ENCODE peak calls at places on chromosomes 4 and X, in seven cellular contexts. F, B, E, M, N, V and Y are unnamed samples.

GRCh38 chrX:153744210-153745066 is 19.6 kb upstream of the PLXNB3 start:
- DNase-seq in N (no peak), E (no peak), B (no peak), M (no peak), F (peak; percentile 43), V (peak; percentile 7), Y (no peak)

GRCh38 chr4:144611850-144612249 is 34.1 kb upstream of the HHIP start:
- DNase-seq in M (no peak), E (peak; percentile 21), V (peak; percentile 12), N (peak; percentile 11), B (peak; percentile 23), F (peak; percentile 45), Y (no peak)

GRCh38 chrX:151019837-151020236 is 36.7 kb downstream of the HMGB3 start:
- DNase-seq in V (peak; percentile 13), M (peak; percentile 18), N (peak; percentile 46), E (no peak), F (peak; percentile 55), B (peak; percentile 10), Y (no peak)

GRCh38 chr4:118318931-118319330 is 33.9 kb downstream of the PRSS12 start:
- DNase-seq in E (no peak), M (no peak), B (no peak), V (no peak), N (no peak), F (no peak), Y (no peak)

GRCh38 chr4:185995665-185996064 is 73.3 kb upstream of the TLR3 start:
- DNase-seq in M (no peak), N (no peak), B (no peak), F (no peak), E (no peak), V (no peak), Y (no peak)

GRCh38 chr4:95548738-95549245 is at the start of gene UNC5C:
- DNase-seq in B (peak; percentile 98), E (no peak), N (no peak), M (peak; percentile 84), F (peak; percentile 16), V (no peak), Y (peak; percentile 76)

GRCh38 chr4:41133619-41134018 is 80.7 kb downstream of the APBB2 start:
- DNase-seq in N (no peak), M (peak; percentile 54), F (no peak), V (no peak), B (no peak), E (no peak), Y (no peak)

GRCh38 chr4:19372365-19372764 is 879.3 kb upstream of the SLIT2 start:
- DNase-seq in B (no peak), F (no peak), M (no peak), E (no peak), N (no peak), V (no peak), Y (no peak)

GRCh38 chrX:104564335-104564734 is 1.7 kb upstream of the IL1RAPL2 start:
- DNase-seq in M (no peak), F (no peak), B (no peak), E (no peak), V (no peak), N (no peak), Y (no peak)

GRCh38 chr4:37475087-37475486 is 211.1 kb downstream of the RELL1 start:
- DNase-seq in E (no peak), B (no peak), M (no peak), N (no peak), F (no peak), V (peak; percentile 33), Y (no peak)

GRCh38 chr4:59339631-59340030 is 1860.5 kb upstream of the ADGRL3 start:
- DNase-seq in F (no peak), V (no peak), E (no peak), N (no peak), B (no peak), M (no peak), Y (no peak)

GRCh38 chr4:62531731-62532130 is 1331.6 kb downstream of the ADGRL3 start:
- DNase-seq in F (no peak), B (no peak), M (no peak), E (peak; percentile 17), V (no peak), N (no peak), Y (no peak)

GRCh38 chr4:38189445-38189844 is 229.2 kb downstream of the PTTG2 start:
- DNase-seq in M (peak; percentile 88), F (peak; percentile 91), E (no peak), N (peak; percentile 95), V (peak; percentile 89), B (peak; percentile 95), Y (peak; percentile 83)

GRCh38 chrX:151825927-151826471 is 86.7 kb upstream of the MAGEA4 start:
- DNase-seq in F (peak; percentile 90), B (peak; percentile 3), M (peak; percentile 91), E (no peak), N (peak; percentile 1), V (peak; percentile 22), Y (peak; percentile 90)

GRCh38 chr4:139666735-139667266 is 1.2 kb downstream of the MGST2 start:
- DNase-seq in M (peak; percentile 64), N (peak; percentile 76), B (peak; percentile 74), E (no peak), V (peak; percentile 73), F (no peak), Y (peak; percentile 57)

GRCh38 chr4:10567766-10568165 is 110.5 kb upstream of the ZNF518B start:
- DNase-seq in M (no peak), F (no peak), N (no peak), V (no peak), E (no peak), B (no peak), Y (no peak)

DNA sequence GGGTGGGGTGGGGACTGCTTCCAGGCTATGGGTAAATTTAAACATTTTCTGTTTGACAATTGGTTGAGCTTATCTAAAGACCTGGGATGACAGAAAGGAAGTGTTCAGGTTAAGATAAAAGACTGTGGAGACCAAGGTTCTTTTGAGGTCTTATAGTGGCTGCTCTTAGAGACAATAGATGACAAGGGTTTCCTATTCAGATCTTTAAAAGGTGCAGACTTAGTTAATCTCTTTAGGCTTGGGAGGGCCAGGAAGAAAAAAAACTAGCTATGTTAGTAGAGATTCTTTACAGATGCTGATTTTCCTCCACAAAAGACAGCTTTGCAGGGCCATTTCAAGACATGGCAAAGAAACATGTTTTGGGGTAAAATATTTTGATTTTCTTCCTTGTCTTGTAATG is 972.5 kb downstream of the CCSER1 start:
- DNase-seq in N (no peak), M (no peak), F (no peak), B (no peak), E (no peak), V (no peak), Y (no peak)
- H3K27ac ChIP-seq in N (no peak overlapping the region), M (no peak overlapping the region), F (no peak overlapping the region), B (no peak overlapping the region), E (no peak overlapping the region), V (no peak overlapping the region), Y (no peak overlapping the region)

DNA sequence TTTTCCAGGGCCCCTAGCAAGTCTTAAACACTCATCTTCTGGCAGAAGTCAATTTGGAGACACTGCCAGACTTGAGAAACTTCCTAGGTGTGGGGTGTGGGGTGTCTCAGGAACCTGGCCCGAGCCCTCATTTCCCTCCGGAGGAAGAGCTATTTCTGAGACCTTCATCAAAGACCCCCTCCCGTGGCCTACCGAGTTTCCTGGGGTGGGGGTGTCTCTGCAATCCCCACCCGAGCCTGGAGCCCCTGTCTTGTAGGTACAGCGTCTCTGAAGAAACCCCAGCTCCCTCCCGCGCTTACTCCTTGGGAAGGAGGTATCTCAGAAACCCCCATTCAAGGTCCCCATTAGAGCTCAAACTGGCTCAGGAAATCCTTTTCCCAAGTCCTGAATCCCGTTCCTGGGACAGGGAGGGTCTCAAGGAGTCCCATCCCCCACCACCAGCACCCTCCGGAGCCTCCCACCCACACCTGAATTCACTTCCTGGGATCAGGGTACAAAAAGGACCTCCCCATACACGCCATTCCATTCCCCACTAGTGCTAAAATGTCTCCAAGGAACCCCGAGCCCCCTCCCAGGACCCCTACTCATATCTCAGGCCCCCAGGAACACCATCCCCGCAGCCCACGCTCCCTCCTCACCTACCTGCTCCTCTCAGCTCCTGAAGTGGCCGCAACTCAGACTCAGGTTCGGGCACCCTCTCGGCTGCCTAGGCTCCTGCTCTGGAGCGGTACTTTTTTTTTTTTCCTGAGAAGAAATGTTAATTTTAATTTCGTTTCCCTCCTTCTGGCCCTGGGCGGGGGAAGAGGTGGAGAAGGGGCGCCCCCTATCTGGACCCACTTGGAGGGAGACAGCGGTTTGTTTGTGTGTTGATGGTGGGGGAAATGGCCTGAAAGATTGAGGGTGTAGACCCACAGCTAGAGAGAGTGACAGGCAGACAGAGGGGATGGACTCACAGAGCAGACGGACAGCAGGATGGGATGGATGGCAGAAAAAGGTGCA is 1.1 kb downstream of the SLC38A5 start:
- DNase-seq in B (no peak), E (peak; percentile 56), M (no peak), V (no peak), N (no peak), F (no peak), Y (no peak)
- H3K4me3 ChIP-seq in B (no peak overlapping the region), E (peak overlapping the region; percentile 86), M (no peak overlapping the region), V (no peak overlapping the region), N (no peak overlapping the region), F (peak overlapping the region; percentile 75), Y (no peak overlapping the region)

GRCh38 chrX:12890467-12890866 is 16.0 kb upstream of the TLR8 start:
- DNase-seq in E (peak; percentile 79), N (no peak), V (no peak), M (peak; percentile 8), B (no peak), F (no peak), Y (no peak)
- H3K9ac ChIP-seq in E (peak overlapping the region; percentile 65), N (no peak overlapping the region), V (no peak overlapping the region), M (no peak overlapping the region), B (no peak overlapping the region), F (no peak overlapping the region), Y (no peak overlapping the region)

GRCh38 chr4:181235361-181235760 is 1007.8 kb upstream of the TENM3 start:
- DNase-seq in V (no peak), M (no peak), N (no peak), F (no peak), E (no peak), B (no peak), Y (no peak)
- H3K27ac ChIP-seq in V (no peak overlapping the region), M (no peak overlapping the region), N (no peak overlapping the region), F (no peak overlapping the region), E (no peak overlapping the region), B (no peak overlapping the region), Y (no peak overlapping the region)